ENCODE peak calls at places on chromosomes 12 and 14, in ten cellular contexts. T is mucosa of descending colon, X is cardiac muscle cell, J is esophagus squamous epithelium, D is heart left ventricle, U is GM23338, S is psoas muscle, P is H1, C is fibroblast of lung, O is pancreas. F is an unnamed sample.

GRCh38 chr12:68884251-68884650 is 48.7 kb downstream of the CPM start:
- DNase-seq in T (no peak), X (no peak), J (no peak), D (no peak), U (no peak), S (no peak), P (no peak), C (no peak), O (no peak), F (no peak)

GRCh38 chr14:81991998-81992397 is 458.3 kb upstream of the SEL1L start:
- DNase-seq in T (peak; percentile 2), X (no peak), J (no peak), D (no peak), U (peak; percentile 57), S (no peak), P (no peak), C (no peak), O (no peak), F (no peak)

GRCh38 chr12:98439471-98440164 is 75.8 kb upstream of the TMPO start:
- DNase-seq in T (no peak), X (no peak), J (no peak), D (no peak), U (no peak), S (no peak), P (no peak), C (peak; percentile 72), O (no peak), F (no peak)

GRCh38 chr12:107122452-107122958 is 29.2 kb upstream of the CRY1 start:
- DNase-seq in T (no peak), X (no peak), J (no peak), D (no peak), U (no peak), S (no peak), P (no peak), C (no peak), O (no peak), F (no peak)

GRCh38 chr12:49019435-49020317 is 1.1 kb upstream of the PRKAG1 start:
- DNase-seq in T (peak; percentile 62), X (peak; percentile 40), J (no peak), D (no peak), U (peak; percentile 78), S (no peak), P (no peak), C (peak; percentile 41), O (no peak), F (no peak)

GRCh38 chr14:38481939-38482678 is 226.2 kb upstream of the CLEC14A start:
- DNase-seq in T (no peak), X (no peak), J (no peak), D (no peak), U (peak; percentile 5), S (no peak), P (no peak), C (peak; percentile 37), O (no peak), F (no peak)

GRCh38 chr12:95473440-95473946 is 459 bp upstream of the METAP2 start:
- DNase-seq in T (peak; percentile 68), X (peak; percentile 58), J (no peak), D (peak; percentile 41), U (peak; percentile 43), S (peak; percentile 14), P (no peak), C (peak; percentile 36), O (no peak), F (no peak)

GRCh38 chr14:88252536-88252935 is 70.5 kb downstream of the KCNK10 start:
- DNase-seq in T (no peak), X (no peak), J (no peak), D (no peak), U (no peak), S (no peak), P (no peak), C (no peak), O (no peak), F (no peak)

GRCh38 chr14:39731912-39732311 is 299.7 kb upstream of the FBXO33 start:
- DNase-seq in T (no peak), X (no peak), J (no peak), D (no peak), U (peak; percentile 60), S (no peak), P (no peak), C (no peak), O (no peak), F (no peak)

GRCh38 chr12:2382391-2383155 is 329.8 kb downstream of the CACNA1C start:
- DNase-seq in T (no peak), X (no peak), J (no peak), D (no peak), U (no peak), S (no peak), P (no peak), C (no peak), O (no peak), F (no peak)

GRCh38 chr12:54689984-54690383 is 41.8 kb upstream of the DCD start:
- DNase-seq in T (no peak), X (peak; percentile 18), J (no peak), D (no peak), U (peak; percentile 84), S (no peak), P (peak; percentile 25), C (no peak), O (no peak), F (no peak)

GRCh38 chr12:23760495-23760894 is 189.0 kb downstream of the SOX5 start:
- DNase-seq in T (no peak), X (no peak), J (no peak), D (no peak), U (peak; percentile 60), S (no peak), P (no peak), C (peak; percentile 63), O (no peak), F (no peak)

GRCh38 chr12:6905414-6906040 is 905 bp downstream of the LRRC23 start:
- DNase-seq in T (no peak), X (no peak), J (no peak), D (no peak), U (no peak), S (no peak), P (no peak), C (no peak), O (no peak), F (peak; percentile 32)

GRCh38 chr12:48028541-48029400 is 24.5 kb upstream of the COL2A1 start:
- DNase-seq in T (no peak), X (peak; percentile 52), J (no peak), D (no peak), U (no peak), S (no peak), P (no peak), C (no peak), O (no peak), F (no peak)

GRCh38 chr12:113248842-113249435 is 27.7 kb downstream of the TPCN1 start:
- DNase-seq in T (no peak), X (no peak), J (no peak), D (peak; percentile 22), U (no peak), S (no peak), P (no peak), C (no peak), O (no peak), F (peak; percentile 12)

GRCh38 chr12:30582943-30583342 is 112.7 kb downstream of the IPO8 start:
- DNase-seq in T (no peak), X (no peak), J (no peak), D (no peak), U (no peak), S (no peak), P (no peak), C (peak; percentile 50), O (no peak), F (no peak)

GRCh38 chr14:102225936-102226335 is 79.0 kb downstream of the MOK start:
- DNase-seq in T (no peak), X (no peak), J (no peak), D (no peak), U (no peak), S (no peak), P (no peak), C (no peak), O (no peak), F (peak; percentile 55)

GRCh38 chr14:105074601-105075053 is 9.4 kb upstream of the GPR132 start:
- DNase-seq in T (no peak), X (no peak), J (no peak), D (no peak), U (no peak), S (no peak), P (no peak), C (no peak), O (no peak), F (peak; percentile 70)

GRCh38 chr14:61321385-61322010 is at the start of gene PRKCH:
- DNase-seq in T (peak; percentile 81), X (peak; percentile 80), J (peak; percentile 39), D (peak; percentile 77), U (peak; percentile 82), S (peak; percentile 72), P (peak; percentile 36), C (peak; percentile 44), O (peak; percentile 88), F (peak; percentile 93)

GRCh38 chr14:57657487-57657886 is 163.8 kb upstream of the CCDC198 start:
- DNase-seq in T (no peak), X (no peak), J (no peak), D (no peak), U (no peak), S (no peak), P (no peak), C (peak; percentile 58), O (no peak), F (no peak)

GRCh38 chr14:64217747-64218146 is 76.4 kb downstream of the ESR2 start:
- DNase-seq in T (no peak), X (no peak), J (no peak), D (no peak), U (no peak), S (no peak), P (no peak), C (no peak), O (no peak), F (no peak)
- H3K4me1 ChIP-seq in T (no peaks in the 10 kb centered on the region), X (peaks cover 63% of the 10 kb centered on the region), J (no peaks in the 10 kb centered on the region), D (peaks cover 88% of the 10 kb centered on the region), U (no peaks in the 10 kb centered on the region), S (peaks cover 52% of the 10 kb centered on the region), P (no peaks in the 10 kb centered on the region), C (no peaks in the 10 kb centered on the region), O (peaks cover 30% of the 10 kb centered on the region), F (peaks cover 8% of the 10 kb centered on the region)

DNA sequence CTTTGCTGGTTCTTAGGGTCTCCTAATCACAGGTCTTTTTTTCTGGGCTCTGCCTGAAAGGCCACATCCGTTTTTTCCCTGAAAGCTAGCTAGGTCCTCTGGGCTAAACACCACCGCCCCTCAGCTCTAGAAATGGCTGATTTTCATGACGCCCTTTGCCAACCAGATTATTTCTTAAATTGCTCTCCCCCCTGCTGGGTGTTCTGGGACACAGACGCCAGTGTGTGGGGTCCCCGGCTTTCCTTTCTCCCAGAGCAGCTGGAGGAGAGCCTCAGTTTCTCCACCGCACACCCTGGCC is 45.3 kb upstream of the ATP23 start:
- DNase-seq in T (no peak), X (peak; percentile 8), J (no peak), D (no peak), U (peak; percentile 36), S (no peak), P (no peak), C (no peak), O (no peak), F (no peak)
- TF ChIP-seq CTCF in T (no peak), X (peak; percentile 14), J (no peak), D (no peak), U (no peak), S (no peak), P (no peak), C (no peak), O (no peak), F (no peak)

GRCh38 chr14:68211886-68212285 is 392.3 kb downstream of the RAD51B start:
- DNase-seq in T (no peak), X (no peak), J (no peak), D (no peak), U (no peak), S (no peak), P (no peak), C (no peak), O (no peak), F (no peak)
- H3K4me1 ChIP-seq in T (peaks cover 13% of the 10 kb centered on the region), X (peaks cover 14% of the 10 kb centered on the region), J (peaks cover 13% of the 10 kb centered on the region), D (peaks cover 39% of the 10 kb centered on the region), U (no peaks in the 10 kb centered on the region), S (peaks cover 38% of the 10 kb centered on the region), P (no peaks in the 10 kb centered on the region), C (peaks cover 17% of the 10 kb centered on the region), O (peaks cover 40% of the 10 kb centered on the region), F (peaks cover 22% of the 10 kb centered on the region)

GRCh38 chr12:32293808-32294419 is 105.4 kb upstream of the FGD4 start:
- DNase-seq in T (peak; percentile 30), X (no peak), J (no peak), D (no peak), U (no peak), S (no peak), P (no peak), C (no peak), O (no peak), F (no peak)
- TF ChIP-seq CTCF in T (no peak), X (no peak), J (no peak), D (no peak), U (no peak), S (no peak), P (no peak), C (no peak), O (no peak), F (no peak)